ENCODE peak calls at places on chromosomes 5 and 9, in five cellular contexts. X, V, W, D and Z are unnamed samples.

GRCh38 chr5:40735609-40736008 is 20.2 kb downstream of the TTC33 start:
- DNase-seq in D (no peak), V (no peak), W (no peak), X (no peak), Z (no peak)

GRCh38 chr5:851553-851952 is 767 bp upstream of the ZDHHC11 start:
- DNase-seq in X (no peak), D (peak), W (peak), V (no peak), Z (no peak)

GRCh38 chr9:111360881-111361280 is 30.9 kb upstream of the OR2K2 start:
- DNase-seq in X (no peak), W (no peak), V (no peak), D (no peak), Z (no peak)

GRCh38 chr9:105172393-105172792 is 72.1 kb upstream of the SLC44A1 start:
- DNase-seq in W (no peak), D (no peak), X (no peak), V (no peak), Z (no peak)

GRCh38 chr5:23314827-23315226 is 192.6 kb upstream of the PRDM9 start:
- DNase-seq in X (no peak), V (peak), D (no peak), W (no peak), Z (peak)

GRCh38 chr9:91835632-91836031 is 114.4 kb downstream of the ROR2 start:
- DNase-seq in V (no peak), W (no peak), X (no peak), D (no peak), Z (no peak)

GRCh38 chr5:8478308-8478707 is 609.4 kb downstream of the MTRR start:
- DNase-seq in V (no peak), W (no peak), D (no peak), X (no peak), Z (no peak)

GRCh38 chr9:84978761-84979160 is 309.2 kb downstream of the NTRK2 start:
- DNase-seq in V (no peak), D (no peak), X (no peak), W (no peak), Z (peak)

GRCh38 chr9:33880562-33881089 is 63.7 kb downstream of the UBE2R2 start:
- DNase-seq in V (no peak), X (no peak), W (no peak), D (no peak), Z (no peak)

GRCh38 chr5:19739691-19740090 is 248.3 kb downstream of the CDH18 start:
- DNase-seq in V (no peak), X (no peak), D (no peak), W (no peak), Z (peak)

GRCh38 chr9:12882430-12882829 is 107.6 kb downstream of the LURAP1L start:
- DNase-seq in W (no peak), X (peak), V (peak), D (no peak), Z (no peak)

GRCh38 chr9:31519011-31519410 is 865.4 kb upstream of the ACO1 start:
- DNase-seq in V (no peak), D (no peak), W (no peak), X (no peak), Z (peak)

GRCh38 chr5:107893642-107894041 is 222.9 kb upstream of the EFNA5 start:
- DNase-seq in D (no peak), X (peak), V (peak), W (no peak), Z (peak)

DNA sequence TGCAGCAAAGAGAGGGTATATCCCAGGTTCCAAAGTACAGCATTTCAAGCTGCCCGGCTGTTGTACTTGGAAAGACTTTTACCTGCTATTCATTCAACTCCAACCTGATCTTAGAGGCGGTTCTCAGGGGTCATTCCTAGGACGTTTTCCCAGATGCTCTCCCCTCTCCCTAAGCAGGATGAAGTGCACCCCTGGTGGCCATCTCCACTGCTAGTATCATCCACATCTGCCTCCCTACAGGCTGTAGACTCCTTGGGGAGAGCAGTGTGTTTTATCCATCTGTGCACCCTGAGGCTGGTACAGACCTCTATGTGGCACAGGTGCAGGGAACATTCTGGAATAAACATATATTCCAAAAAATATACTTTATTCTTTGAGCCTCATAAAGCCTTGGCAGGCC is 56.8 kb downstream of the PTPN3 start:
- DNase-seq in D (no peak), W (no peak), X (no peak), V (no peak), Z (no peak)
- TF ChIP-seq CTCF in D (no peak), W (no peak), X (peak), V (peak), Z (no peak)

GRCh38 chr9:121937248-121937647 is 155.9 kb downstream of the TTLL11 start:
- DNase-seq in D (no peak), X (no peak), V (no peak), W (no peak), Z (no peak)

GRCh38 chr9:121938621-121939020 is 154.5 kb downstream of the TTLL11 start:
- DNase-seq in W (no peak), D (no peak), X (no peak), V (no peak), Z (no peak)

GRCh38 chr9:121930970-121931369 is 162.1 kb downstream of the TTLL11 start:
- DNase-seq in X (no peak), V (no peak), W (no peak), D (no peak), Z (no peak)

GRCh38 chr9:121939643-121940042 is 153.5 kb downstream of the TTLL11 start:
- DNase-seq in D (no peak), W (no peak), V (no peak), X (no peak), Z (no peak)

GRCh38 chr9:121935744-121936143 is 157.4 kb downstream of the TTLL11 start:
- DNase-seq in W (no peak), V (no peak), D (no peak), X (no peak), Z (no peak)
- TF ChIP-seq CTCF in W (no peak), V (no peak), D (no peak), X (no peak), Z (no peak)

GRCh38 chr9:94166237-94167054 is 82.2 kb downstream of the PTPDC1 start:
- DNase-seq in V (peak), D (peak), X (peak), W (peak), Z (peak)
- TF ChIP-seq CTCF in V (no peak), D (no peak), X (no peak), W (peak), Z (no peak)

DNA sequence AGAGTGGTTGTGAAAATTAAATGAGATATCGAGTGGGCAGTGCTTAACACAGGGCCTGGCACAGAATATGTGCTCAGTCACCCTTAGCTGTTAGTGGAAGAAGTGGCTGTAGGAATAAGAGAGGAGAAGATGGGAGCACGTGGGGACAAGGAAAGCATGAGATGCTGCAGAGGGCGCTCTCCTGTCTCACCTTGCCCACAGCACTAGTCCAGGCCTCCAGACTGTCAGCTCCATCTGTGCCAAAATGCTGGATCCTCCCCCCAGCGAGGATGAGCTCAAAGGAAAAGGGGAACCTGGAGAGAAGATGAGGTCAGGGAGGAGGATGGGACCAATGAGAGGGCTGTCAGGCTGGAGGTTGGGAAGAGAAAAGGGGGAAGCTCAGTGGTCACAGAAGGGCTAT is 12.5 kb downstream of the ARAP3 start:
- DNase-seq in D (no peak), X (no peak), W (no peak), V (no peak), Z (no peak)
- TF ChIP-seq CTCF in D (no peak), X (no peak), W (no peak), V (no peak), Z (no peak)

DNA sequence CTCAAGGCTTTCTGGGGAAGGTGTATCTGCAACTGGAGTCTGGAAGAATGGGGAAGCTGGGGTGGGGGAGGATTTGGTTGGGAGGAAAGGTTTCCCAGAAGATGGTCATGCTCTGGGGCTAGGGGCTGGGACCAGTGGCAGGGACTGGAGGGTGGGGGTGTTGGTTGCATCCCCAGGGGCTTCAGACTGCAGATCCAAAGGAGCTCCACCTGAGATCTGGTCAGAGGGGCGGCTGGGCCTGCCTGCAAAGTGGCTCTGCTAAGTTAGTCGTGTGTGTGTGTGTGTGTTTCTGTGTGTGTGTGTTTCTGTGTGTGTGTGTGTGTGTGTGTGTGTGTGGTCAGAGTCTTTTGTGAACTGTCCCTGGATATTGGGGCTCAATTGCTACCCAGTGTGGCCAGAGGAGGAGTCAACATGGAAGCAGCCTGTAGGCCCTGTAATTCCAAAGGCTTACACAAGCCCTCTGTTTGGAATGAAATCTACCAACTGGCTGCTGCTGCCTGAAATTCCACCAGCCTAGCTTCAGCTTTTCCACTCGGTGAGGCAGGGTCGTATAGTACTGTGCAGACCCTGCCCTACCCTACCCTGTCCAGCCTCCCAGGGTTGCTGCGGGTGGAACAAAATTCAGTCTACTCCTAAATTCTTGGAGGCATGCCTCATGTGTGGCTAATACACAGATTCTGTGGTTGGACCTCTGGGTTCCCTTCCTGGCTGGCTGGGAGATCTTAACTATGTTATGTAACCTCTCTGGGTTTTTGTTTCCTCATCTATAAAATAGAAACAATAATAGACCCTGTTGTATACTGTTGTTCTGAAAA is 12.5 kb upstream of the SYNPO start:
- DNase-seq in X (peak), V (peak), W (peak), D (no peak), Z (no peak)
- TF ChIP-seq CTCF in X (no peak), V (no peak), W (no peak), D (no peak), Z (no peak)

DNA sequence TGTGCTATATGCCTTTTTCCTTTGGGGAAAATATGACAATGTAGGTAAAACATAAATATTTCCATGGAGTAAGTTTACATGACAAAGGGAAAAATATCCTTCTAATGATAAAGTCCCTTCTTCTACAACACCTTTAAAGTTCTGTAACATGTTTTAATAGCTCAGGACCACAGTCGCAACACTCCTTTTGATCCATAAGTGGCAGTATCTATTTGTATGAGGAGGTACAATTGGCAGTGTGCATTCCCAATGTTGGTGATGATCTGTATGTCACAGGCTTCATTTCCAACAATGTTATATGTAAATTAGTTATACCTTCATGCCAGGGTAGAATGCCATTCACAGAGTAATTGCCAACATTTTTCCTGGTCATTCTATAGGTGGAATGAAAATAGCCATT is 127.1 kb upstream of the CCNH start:
- DNase-seq in D (no peak), V (no peak), W (no peak), X (no peak), Z (no peak)
- TF ChIP-seq CTCF in D (no peak), V (no peak), W (no peak), X (no peak), Z (no peak)

GRCh38 chr9:131755541-131756198 is 15.8 kb upstream of the RAPGEF1 start:
- DNase-seq in W (peak), D (peak), V (peak), X (peak), Z (peak)
- TF ChIP-seq CTCF in W (peak), D (peak), V (peak), X (peak), Z (peak)